ENCODE peak calls at places on chromosome X, in five cellular contexts. K is GM23248, S is NCI-H2029 treated with DMSO at 0.1 percent for 48 hours, P is HFFc6, Q is type B pancreatic cell. T is an unnamed sample.

GRCh38 chrX:69229436-69229835 is 64.2 kb upstream of the PJA1 start:
- DNase-seq in K (peak), S (no peak), Q (no peak), P (peak), T (no peak)

GRCh38 chrX:54030329-54030728 is 13.9 kb downstream of the PHF8 start:
- DNase-seq in Q (no peak), P (no peak), S (no peak), K (no peak), T (no peak)

GRCh38 chrX:13545731-13546130 is 23.7 kb upstream of the EGFL6 start:
- DNase-seq in Q (no peak), S (no peak), P (no peak), K (no peak), T (no peak)

GRCh38 chrX:34716322-34716721 is 59.2 kb upstream of the TMEM47 start:
- DNase-seq in S (no peak), Q (no peak), P (no peak), K (peak), T (no peak)

GRCh38 chrX:149010026-149010898 is 494.8 kb downstream of the IDS start:
- DNase-seq in S (no peak), K (no peak), Q (no peak), P (no peak), T (no peak)

GRCh38 chrX:136021160-136021559 is 35.9 kb downstream of the SLC9A6 start:
- DNase-seq in Q (no peak), P (no peak), S (no peak), K (no peak), T (no peak)

GRCh38 chrX:46912673-46913491 is 661 bp downstream of the JADE3 start:
- DNase-seq in K (peak), P (peak), S (no peak), Q (peak), T (no peak)

GRCh38 chrX:17078031-17078730 is 131.7 kb downstream of the REPS2 start:
- DNase-seq in S (no peak), K (peak), P (peak), Q (no peak), T (no peak)

GRCh38 chrX:120023259-120023658 is 54.2 kb downstream of the RHOXF2B start:
- DNase-seq in S (peak), P (no peak), Q (no peak), K (no peak), T (no peak)

GRCh38 chrX:73447311-73447794 is 500 bp downstream of the CDX4 start:
- DNase-seq in K (no peak), S (no peak), Q (no peak), P (no peak), T (no peak)

GRCh38 chrX:135707880-135708279 is 5.6 kb upstream of the CT45A1 start:
- DNase-seq in Q (no peak), P (no peak), K (peak), S (no peak), T (no peak)